ENCODE peak calls at places on chromosome 1, in seven cellular contexts. Y is heart left ventricle, D is ovary, K is IMR-90, M is A549, R is lower leg skin, X is tibial nerve. L is an unnamed sample.
A peak's percentile ranks its signal among the peaks of the same experiment; 100 is the strongest.

GRCh38 chr1:156897078-156897825 is 3.7 kb downstream of the PEAR1 start:
- DNase-seq in Y (peak; percentile 57), D (no peak), K (peak; percentile 67), M (peak; percentile 63), R (no peak), X (no peak), L (peak; percentile 74)

GRCh38 chr1:91502882-91503184 is 2.2 kb downstream of the CDC7 start:
- DNase-seq in Y (no peak), D (no peak), K (peak; percentile 74), M (peak; percentile 5), R (no peak), X (no peak), L (peak; percentile 51)

GRCh38 chr1:180630408-180631196 is 1.2 kb upstream of the XPR1 start:
- DNase-seq in Y (no peak), D (no peak), K (no peak), M (no peak), R (no peak), X (no peak), L (no peak)

GRCh38 chr1:22747735-22748073 is 37.1 kb downstream of the EPHB2 start:
- DNase-seq in Y (no peak), D (no peak), K (no peak), M (no peak), R (no peak), X (no peak), L (no peak)

GRCh38 chr1:153526132-153526543 is 9.7 kb downstream of the S100A6 start:
- DNase-seq in Y (no peak), D (no peak), K (no peak), M (no peak), R (no peak), X (no peak), L (no peak)

GRCh38 chr1:246566808-246567154 is 525 bp downstream of the CNST start:
- DNase-seq in Y (no peak), D (no peak), K (peak; percentile 17), M (no peak), R (no peak), X (peak; percentile 16), L (no peak)

GRCh38 chr1:221779771-221780170 is 37.9 kb upstream of the DUSP10 start:
- DNase-seq in Y (no peak), D (no peak), K (no peak), M (no peak), R (no peak), X (no peak), L (no peak)

GRCh38 chr1:13701274-13701650 is 1.3 kb downstream of the PRDM2 start:
- DNase-seq in Y (no peak), D (no peak), K (no peak), M (no peak), R (no peak), X (no peak), L (no peak)

GRCh38 chr1:1432951-1433803 is 2.3 kb upstream of the VWA1 start:
- DNase-seq in Y (peak; percentile 81), D (peak; percentile 70), K (no peak), M (no peak), R (peak; percentile 70), X (peak; percentile 57), L (no peak)

GRCh38 chr1:225866061-225866844 is 15.9 kb downstream of the TMEM63A start:
- DNase-seq in Y (no peak), D (no peak), K (peak; percentile 88), M (no peak), R (no peak), X (no peak), L (peak; percentile 95)

DNA sequence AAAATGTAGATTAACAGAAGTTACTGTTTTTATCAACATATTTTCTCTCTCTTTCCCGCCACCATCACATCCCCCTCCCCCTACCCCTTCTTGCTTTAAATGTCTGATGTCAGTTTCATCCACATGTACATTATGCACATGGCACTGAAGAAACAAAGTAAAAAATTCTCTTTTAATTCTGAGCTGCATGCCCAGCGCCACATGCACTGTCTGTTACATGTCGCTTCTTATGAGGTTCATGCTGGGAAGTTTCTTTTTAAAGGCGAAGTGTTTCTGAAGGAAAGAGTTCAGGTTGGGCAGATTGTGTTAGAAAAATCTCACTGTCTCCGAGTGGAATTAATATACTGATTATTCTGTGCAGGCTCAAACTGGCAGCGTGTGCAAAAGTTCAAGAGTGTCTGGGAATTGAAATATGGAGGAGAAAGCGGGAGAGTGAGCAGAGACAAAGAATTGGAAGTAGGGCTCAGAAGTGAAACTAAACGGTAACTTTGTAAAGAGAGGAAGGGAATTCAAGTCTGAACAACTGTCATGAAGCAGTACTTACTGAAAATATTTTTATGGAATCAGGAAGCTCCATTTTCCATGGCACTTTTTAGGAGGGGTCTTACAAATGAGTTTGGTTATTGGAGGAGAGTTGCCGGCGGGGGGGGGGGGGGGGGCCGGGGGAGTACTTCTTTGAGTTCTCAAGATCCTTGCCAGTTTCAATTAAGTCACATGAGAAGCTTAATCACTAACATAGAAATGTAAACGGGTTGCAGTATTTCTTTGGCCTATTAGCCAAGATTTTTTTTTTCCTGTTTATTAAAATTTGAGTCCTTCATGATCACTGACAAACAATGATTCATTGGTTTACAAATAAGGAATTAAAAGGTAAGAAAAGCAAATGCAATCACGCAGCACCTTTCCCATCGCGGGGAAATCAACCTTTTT is 217.7 kb downstream of the SDCCAG8 start:
- DNase-seq in Y (no peak), D (no peak), K (peak; percentile 47), M (no peak), R (no peak), X (no peak), L (no peak)
- H3K4me3 ChIP-seq in Y (peak overlapping the region; percentile 57), D (peak overlapping the region; percentile 31), K (peak overlapping the region; percentile 48), M (no peak overlapping the region), R (no peak overlapping the region), X (peak overlapping the region; percentile 13), L (no peak overlapping the region)

DNA sequence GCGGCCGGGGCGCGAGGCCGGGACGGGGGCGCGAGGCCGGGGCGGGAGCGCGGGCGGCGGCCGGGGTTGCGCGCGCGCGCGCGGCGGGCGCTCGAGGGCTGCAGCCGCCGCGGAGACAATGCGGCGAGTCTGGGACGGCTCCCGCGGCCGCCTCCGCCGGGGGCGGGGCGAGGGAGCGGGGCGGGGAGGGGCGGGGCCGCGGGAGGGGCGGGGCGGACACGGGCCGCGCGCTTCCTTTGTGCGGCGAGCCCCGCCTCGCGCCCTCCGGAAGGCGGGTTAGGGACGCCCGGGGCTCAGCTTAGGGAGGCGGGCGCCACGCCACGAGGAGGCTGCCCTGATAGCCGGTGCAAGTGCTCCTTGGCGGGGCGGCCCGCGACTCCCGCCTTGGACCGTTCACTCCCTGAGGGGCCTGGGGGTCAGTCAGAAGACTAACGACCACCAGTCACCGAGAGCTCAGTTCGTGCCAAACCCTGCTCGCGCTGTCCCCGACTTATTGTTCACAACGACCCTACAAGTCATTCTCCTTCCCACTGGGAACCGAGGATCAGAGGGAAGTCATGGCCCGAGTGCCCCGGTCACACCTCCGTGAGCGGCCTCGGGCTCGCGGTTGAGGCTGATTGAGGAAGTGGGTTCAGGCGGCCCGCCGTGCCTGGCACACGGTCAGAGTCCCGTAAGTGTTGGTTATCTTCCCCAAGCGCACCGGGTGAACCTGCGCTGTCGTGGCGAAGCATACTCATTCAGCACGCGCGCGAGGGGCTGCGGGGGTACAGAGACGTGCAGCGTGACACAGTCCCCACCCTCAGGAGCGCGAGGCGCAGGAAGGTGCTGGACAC is 29.1 kb upstream of the A3GALT2 start:
- DNase-seq in Y (peak; percentile 94), D (peak; percentile 88), K (peak; percentile 72), M (peak; percentile 70), R (peak; percentile 74), X (peak; percentile 81), L (peak; percentile 91)
- TF ChIP-seq POLR2A in Y (no peak), D (peak; percentile 68), K (peak; percentile 71), M (peak; percentile 75), R (no peak), X (peak; percentile 84), L (peak; percentile 74)

DNA sequence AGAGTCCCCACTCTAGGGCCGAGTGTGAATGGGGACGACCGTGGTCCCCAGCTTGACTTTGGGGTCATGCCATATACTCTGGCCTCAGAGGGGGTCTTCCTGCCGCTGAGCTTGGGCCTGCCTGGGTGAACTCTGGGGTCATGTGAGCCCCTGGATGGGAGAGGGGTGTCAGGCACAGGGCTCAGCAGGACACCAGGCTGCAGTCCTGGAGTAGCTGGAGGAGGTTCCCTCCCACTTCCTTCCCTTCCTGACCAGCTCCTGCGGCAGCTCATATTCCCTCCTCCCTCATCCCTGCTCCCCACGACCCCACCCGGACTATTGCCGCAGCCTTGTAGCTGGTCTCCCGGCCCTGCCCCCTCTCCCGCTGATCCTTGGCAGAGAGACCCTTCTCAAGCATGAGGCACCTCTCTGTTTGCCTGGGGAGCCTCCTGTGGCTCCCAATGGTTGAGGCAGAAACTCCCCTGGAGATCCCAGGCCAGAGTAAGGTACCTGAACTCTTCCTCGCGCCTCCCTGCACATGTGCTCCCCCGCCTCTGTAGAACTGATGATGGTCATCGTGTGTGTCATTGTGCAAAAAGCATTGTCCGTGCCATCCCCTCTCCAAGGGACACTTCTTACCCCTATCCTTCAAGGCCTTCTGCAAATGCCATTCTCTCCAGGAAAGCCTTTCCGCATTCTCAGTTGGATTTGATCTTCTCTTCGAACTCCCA is 1.8 kb downstream of the TNFRSF1B start:
- DNase-seq in Y (no peak), D (no peak), K (no peak), M (no peak), R (no peak), X (no peak), L (peak; percentile 37)
- H3K4me3 ChIP-seq in Y (peak overlapping the region; percentile 92), D (peak overlapping the region; percentile 58), K (peak overlapping the region; percentile 3), M (no peak overlapping the region), R (peak overlapping the region; percentile 60), X (peak overlapping the region; percentile 97), L (peak overlapping the region; percentile 65)

DNA sequence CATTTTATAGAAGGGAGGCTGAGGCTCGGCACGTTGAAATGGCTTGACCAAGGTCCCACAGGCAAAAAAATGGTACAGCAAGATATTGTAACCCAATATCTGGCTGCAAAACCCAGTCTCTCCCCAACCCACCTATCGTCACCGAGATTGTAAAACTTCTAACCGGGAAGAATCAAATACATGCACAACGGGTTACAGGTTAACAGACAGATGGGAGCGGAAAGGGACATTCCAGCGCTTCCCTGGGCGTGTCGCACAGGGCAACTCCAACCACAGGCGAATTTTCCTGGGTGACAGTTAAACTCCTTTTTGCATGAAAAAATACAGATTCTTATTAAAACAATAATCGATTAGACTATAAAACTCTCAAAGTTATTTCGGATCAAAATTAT is 31.8 kb upstream of the JUN start:
- DNase-seq in Y (no peak), D (no peak), K (no peak), M (peak; percentile 66), R (no peak), X (no peak), L (no peak)
- TF ChIP-seq POLR2A in Y (no peak), D (no peak), K (no peak), M (no peak), R (no peak), X (no peak), L (no peak)

L was measured in NB4.